ENCODE peak calls at places on chromosomes 1 and 21, in six cellular contexts. F is tibial nerve, V is SK-N-SH, A is esophagus muscularis mucosa, K is A549, Q is sigmoid colon. I is an unnamed sample. For H3K4me1, the result is how much of the 10 kb centered on the place peaks cover.

GRCh38 chr1:160539896-160540858 is 17.1 kb upstream of the SLAMF6 start:
- DNase-seq in Q (no peak), A (no peak), F (no peak), K (no peak), V (no peak), I (peak)

GRCh38 chr1:203628185-203628996 is 1.8 kb downstream of the ATP2B4 start:
- DNase-seq in K (no peak), A (no peak), Q (peak), F (no peak), V (no peak), I (no peak)

GRCh38 chr1:198232407-198232806 is 75.6 kb downstream of the NEK7 start:
- DNase-seq in V (no peak), K (no peak), F (no peak), A (no peak), Q (no peak), I (no peak)

GRCh38 chr21:31394309-31394708 is 50.2 kb upstream of the TIAM1 start:
- DNase-seq in K (no peak), Q (no peak), F (no peak), A (no peak), V (no peak), I (no peak)

GRCh38 chr1:33050221-33051076 is 13.8 kb upstream of the AK2 start:
- DNase-seq in Q (peak), V (no peak), A (no peak), F (no peak), K (peak), I (no peak)

GRCh38 chr1:153880962-153881361 is 41.8 kb downstream of the GATAD2B start:
- DNase-seq in Q (peak), K (peak), A (peak), F (peak), V (peak), I (peak)

GRCh38 chr21:28067015-28067414 is 925.7 kb downstream of the LTN1 start:
- DNase-seq in Q (no peak), F (no peak), K (no peak), V (no peak), A (no peak), I (no peak)

GRCh38 chr1:119323216-119323982 is 45.2 kb upstream of the HAO2 start:
- DNase-seq in Q (no peak), F (no peak), A (no peak), V (no peak), K (no peak), I (no peak)

GRCh38 chr21:25895565-25896205 is 160.9 kb downstream of the GABPA start:
- DNase-seq in Q (no peak), K (no peak), V (peak), A (no peak), F (no peak), I (no peak)
- TF ChIP-seq CTCF in Q (no peak), K (peak), V (peak), A (peak), F (peak), I (peak)

GRCh38 chr1:23801876-23802275 is 1.3 kb upstream of the GALE start:
- DNase-seq in Q (no peak), V (peak), K (no peak), A (no peak), F (no peak), I (no peak)

GRCh38 chr1:23799255-23799569 is 1.3 kb downstream of the GALE start:
- DNase-seq in A (no peak), V (no peak), F (no peak), K (no peak), Q (no peak), I (no peak)

GRCh38 chr1:23801338-23801748 is 789 bp upstream of the GALE start:
- DNase-seq in A (no peak), Q (no peak), K (no peak), F (no peak), V (peak), I (peak)

GRCh38 chr1:23799570-23800395 is 771 bp downstream of the GALE start:
- DNase-seq in A (no peak), Q (no peak), F (no peak), V (peak), K (peak), I (peak)

GRCh38 chr1:23800396-23801337 is at the start of gene GALE:
- DNase-seq in F (peak), K (peak), Q (peak), A (peak), V (peak), I (peak)
- H3K4me1 ChIP-seq in F (under half), K (under half), Q (under half), A (under half), V (under half), I (under half)

DNA sequence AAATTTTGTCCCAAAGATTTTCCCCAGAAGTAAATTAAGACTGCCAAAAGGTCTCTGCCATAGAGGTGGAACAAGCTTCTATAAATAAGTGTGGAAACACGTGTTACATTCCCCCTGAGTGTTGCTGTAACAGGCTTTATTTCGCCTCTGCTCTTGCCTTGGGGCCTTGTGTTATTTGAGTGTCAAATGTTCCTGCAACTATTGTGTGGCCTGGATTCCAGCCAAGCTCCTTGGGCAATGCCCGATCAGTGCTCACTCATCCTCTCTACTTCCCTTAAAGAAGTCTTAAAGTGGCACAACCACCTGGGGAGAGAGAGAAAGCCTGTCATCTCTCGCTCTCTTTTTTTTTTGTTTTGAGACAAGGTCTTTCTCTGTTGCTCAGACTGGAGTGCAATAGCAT is 156.7 kb downstream of the NR5A2 start:
- DNase-seq in V (no peak), A (no peak), Q (peak), F (peak), K (peak), I (peak)
- TF ChIP-seq EP300 in V (no peak), A (no peak), Q (no peak), F (peak), K (no peak), I (no peak)

GRCh38 chr1:235415008-235415904 is 48.0 kb downstream of the TBCE start:
- DNase-seq in A (no peak), V (peak), Q (peak), F (peak), K (peak), I (peak)
- TF ChIP-seq CTCF in A (peak), V (peak), Q (peak), F (peak), K (peak), I (no peak)

GRCh38 chr1:51532853-51533252 is 13.8 kb upstream of the EPS15 start:
- DNase-seq in K (no peak), A (no peak), Q (no peak), F (no peak), V (no peak), I (no peak)

GRCh38 chr1:51535006-51535592 is 16.0 kb upstream of the EPS15 start:
- DNase-seq in F (peak), A (no peak), K (peak), Q (peak), V (peak), I (peak)

GRCh38 chr1:51537568-51537967 is 18.5 kb upstream of the EPS15 start:
- DNase-seq in Q (no peak), A (no peak), K (no peak), V (no peak), F (no peak), I (no peak)

DNA sequence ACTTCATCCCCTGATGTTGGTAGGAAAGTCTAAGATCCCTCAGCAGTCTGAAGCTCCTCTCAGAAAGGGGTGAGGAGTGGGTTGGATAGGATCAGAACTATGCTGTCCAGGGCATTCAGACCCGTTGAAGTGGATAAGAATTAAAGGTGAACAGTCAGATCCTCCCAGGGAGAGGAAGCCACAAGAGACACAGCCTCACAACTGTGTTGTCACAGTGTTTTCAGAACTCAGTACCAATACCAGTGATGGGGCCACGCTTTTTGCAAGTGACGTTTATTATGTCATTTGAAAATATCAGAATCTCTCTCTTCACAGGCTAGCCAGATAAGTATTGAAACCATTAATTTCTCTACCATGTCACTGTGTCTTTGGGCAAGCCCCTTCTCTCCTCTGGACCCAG is 15.4 kb upstream of the EPS15 start:
- DNase-seq in Q (no peak), K (no peak), V (no peak), F (no peak), A (no peak), I (no peak)
- H3K4me1 ChIP-seq in Q (under half), K (under half), V (under half), F (under half), A (under half), I (under half)

GRCh38 chr1:204714861-204715511 is 29.4 kb upstream of the LRRN2 start:
- DNase-seq in K (no peak), Q (no peak), F (no peak), V (peak), A (no peak), I (no peak)
- TF ChIP-seq EP300 in K (no peak), Q (no peak), F (no peak), V (no peak), A (no peak), I (no peak)